ENCODE peak calls at places on chromosomes 3 and 15, in four cellular contexts. T is activated CD8-positive, alpha-beta memory T cell treated with anti-CD3 and anti-CD28 coated beads for 24 hours; W is activated CD4-positive, alpha-beta memory T cell treated with anti-CD3 and anti-CD28 coated beads, Interleukin-2, amount 10 ng/mL, durations not matched to agents 7 days and 5 days; X is stimulated activated CD8-positive, alpha-beta memory T cell treated with anti-CD3 and anti-CD28 coated beads, Interleukin-7, amount 100 ng/mL, for 1 hour. K is an unnamed sample.

GRCh38 chr3:194189243-194189791 is 53.4 kb downstream of the HES1 start:
- DNase-seq in T (no peak), W (no peak), X (no peak), K (no peak)

GRCh38 chr3:45760878-45761711 is 35.2 kb downstream of the SLC6A20 start:
- DNase-seq in X (no peak), T (no peak), W (peak), K (no peak)

GRCh38 chr15:50798684-50799083 is 33.2 kb upstream of the SPPL2A start:
- DNase-seq in T (no peak), X (no peak), W (no peak), K (no peak)

GRCh38 chr3:24017305-24017704 is 72.2 kb downstream of the NR1D2 start:
- DNase-seq in T (no peak), X (no peak), W (no peak), K (no peak)

GRCh38 chr3:186719945-186720739 is 3.0 kb downstream of the KNG1 start:
- DNase-seq in X (no peak), T (no peak), W (no peak), K (no peak)

GRCh38 chr15:31163769-31164572 is 62.4 kb upstream of the TRPM1 start:
- DNase-seq in W (no peak), T (no peak), X (no peak), K (no peak)

GRCh38 chr15:45181491-45182285 is 6.1 kb downstream of the SHF start:
- DNase-seq in X (no peak), T (no peak), W (no peak), K (no peak)

GRCh38 chr15:28895566-28895965 is 9.8 kb downstream of the APBA2 start:
- DNase-seq in W (no peak), T (no peak), X (no peak), K (no peak)

GRCh38 chr3:12139111-12139511 is 19.6 kb downstream of the TIMP4 start:
- DNase-seq in W (no peak), X (no peak), T (no peak), K (no peak)

GRCh38 chr3:45042162-45042561 is 16.1 kb downstream of the CLEC3B start:
- DNase-seq in T (no peak), X (no peak), W (no peak), K (no peak)

GRCh38 chr3:197041875-197042488 is 12.4 kb upstream of the MELTF start:
- DNase-seq in T (no peak), X (no peak), W (no peak), K (no peak)

GRCh38 chr3:183488343-183488742 is 59.9 kb upstream of the MCF2L2 start:
- DNase-seq in X (no peak), T (peak), W (no peak), K (no peak)

GRCh38 chr3:158382479-158382878 is 188.5 kb upstream of the MLF1 start:
- DNase-seq in X (no peak), T (no peak), W (no peak), K (no peak)

GRCh38 chr15:99536422-99537033 is 29.3 kb upstream of the MEF2A start:
- DNase-seq in W (no peak), T (no peak), X (no peak), K (no peak)

GRCh38 chr3:100278910-100279309 is 18.1 kb downstream of the TBC1D23 start:
- DNase-seq in T (no peak), X (no peak), W (no peak), K (no peak)

GRCh38 chr15:31412824-31413223 is 86.2 kb downstream of the KLF13 start:
- DNase-seq in X (no peak), T (no peak), W (no peak), K (no peak)

GRCh38 chr15:41621200-41622193 is 38.7 kb upstream of the MGA start:
- DNase-seq in W (peak), T (peak), X (peak), K (peak)

GRCh38 chr3:8492744-8493511 is 8.7 kb upstream of the LMCD1 start:
- DNase-seq in X (no peak), T (no peak), W (no peak), K (no peak)

GRCh38 chr3:67863869-67864268 is 209.5 kb upstream of the SUCLG2 start:
- DNase-seq in W (no peak), X (no peak), T (no peak), K (no peak)

GRCh38 chr15:101059381-101060341 is 140.5 kb downstream of the LRRK1 start:
- DNase-seq in X (no peak), W (no peak), T (peak), K (no peak)

GRCh38 chr3:131856171-131856570 is 178.6 kb downstream of the CPNE4 start:
- DNase-seq in X (no peak), W (no peak), T (no peak), K (no peak)

GRCh38 chr3:51706021-51706485 is 815 bp upstream of the GRM2 start:
- DNase-seq in X (no peak), T (no peak), W (no peak), K (no peak)

GRCh38 chr3:71489315-71489761 is 94.2 kb downstream of the FOXP1 start:
- DNase-seq in T (peak), W (no peak), X (no peak), K (no peak)

GRCh38 chr3:63353383-63353782 is 75.3 kb downstream of the SYNPR start:
- DNase-seq in X (no peak), T (no peak), W (no peak), K (no peak)

GRCh38 chr3:79341961-79342360 is 425.8 kb downstream of the ROBO1 start:
- DNase-seq in X (no peak), W (no peak), T (no peak), K (no peak)

GRCh38 chr15:27086146-27086545 is 115.2 kb downstream of the GABRG3 start:
- DNase-seq in T (no peak), X (no peak), W (no peak), K (no peak)

GRCh38 chr3:53806182-53807116 is 39.8 kb downstream of the CHDH start:
- DNase-seq in X (no peak), W (no peak), T (peak), K (no peak)

GRCh38 chr3:12719541-12719940 is 39.5 kb downstream of the TMEM40 start:
- DNase-seq in X (no peak), T (no peak), W (no peak), K (no peak)

GRCh38 chr3:42159706-42160472 is 68.7 kb downstream of the TRAK1 start:
- DNase-seq in T (peak), W (peak), X (no peak), K (no peak)

K was measured in NCI-H187.